ENCODE peak calls at places on chromosomes 5 and 9, in nine cellular contexts. O is A549; Y is activated T-helper 2 cell treated with anti-CD3 and anti-CD28 coated beads, Interferon-gamma antibody, Interleukin-2, Interleukin-4, amounts not matched to agents 10 μg/mL and 5 μg/mL and 100 μg/mL, durations not matched to agents 14 hours and 24 hours and 36 hours; V is IMR-90; W is SK-N-SH; E is stimulated activated CD4-positive, alpha-beta T cell treated with anti-CD3 and anti-CD28 coated beads, Interleukin-4, amount 100 ng/mL, for 48 hours; Z is Kasumi-1; T is NCI-H1092 treated with DMSO at 0.1 percent for 48 hours; P is activated T-cell treated with anti-CD3 and anti-CD28 coated beads, Interleukin-2, amount 50 U/mL, for 72 hours. L is an unnamed sample.
A peak's percentile ranks its signal among the peaks of the same experiment; 100 is the strongest.

GRCh38 chr5:9617739-9618504 is 12.2 kb downstream of the TAS2R1 start:
- DNase-seq in O (no peak), Y (no peak), V (no peak), W (no peak), E (no peak), Z (no peak), T (no peak), P (no peak), L (no peak)

GRCh38 chr9:96460877-96461276 is 10.9 kb downstream of the HABP4 start:
- DNase-seq in O (no peak), Y (no peak), V (peak; percentile 43), W (no peak), E (no peak), Z (no peak), T (no peak), P (no peak), L (no peak)

GRCh38 chr5:352639-353598 is 31.4 kb downstream of the AHRR start:
- DNase-seq in O (no peak), Y (no peak), V (no peak), W (no peak), E (no peak), Z (no peak), T (no peak), P (no peak), L (no peak)

GRCh38 chr5:153895266-153895665 is 143.4 kb downstream of the FAM114A2 start:
- DNase-seq in O (no peak), Y (no peak), V (no peak), W (no peak), E (no peak), Z (no peak), T (no peak), P (no peak), L (no peak)

GRCh38 chr5:72394688-72395087 is 74.5 kb downstream of the PTCD2 start:
- DNase-seq in O (no peak), Y (no peak), V (no peak), W (no peak), E (no peak), Z (peak; percentile 53), T (peak; percentile 0), P (no peak), L (peak; percentile 15)

GRCh38 chr9:104429147-104429546 is 74.9 kb upstream of the OR13F1 start:
- DNase-seq in O (no peak), Y (no peak), V (no peak), W (no peak), E (no peak), Z (no peak), T (no peak), P (no peak), L (no peak)

GRCh38 chr5:120655828-120656435 is 191.8 kb downstream of the PRR16 start:
- DNase-seq in O (peak; percentile 2), Y (no peak), V (peak; percentile 22), W (no peak), E (no peak), Z (peak; percentile 54), T (peak; percentile 3), P (no peak), L (peak; percentile 37)

GRCh38 chr5:114361724-114362196 is at the start of gene KCNN2:
- DNase-seq in O (peak; percentile 45), Y (peak; percentile 12), V (peak; percentile 92), W (peak; percentile 68), E (no peak), Z (no peak), T (peak; percentile 83), P (peak; percentile 32), L (peak; percentile 86)

GRCh38 chr5:148808864-148809642 is 17.4 kb upstream of the ADRB2 start:
- DNase-seq in O (no peak), Y (peak; percentile 21), V (no peak), W (peak; percentile 44), E (peak; percentile 39), Z (peak; percentile 97), T (no peak), P (peak; percentile 37), L (no peak)

GRCh38 chr5:35855221-35855620 is 1.5 kb upstream of the IL7R start:
- DNase-seq in O (no peak), Y (no peak), V (no peak), W (no peak), E (no peak), Z (no peak), T (no peak), P (no peak), L (no peak)

GRCh38 chr9:84846501-84847323 is 177.2 kb downstream of the NTRK2 start:
- DNase-seq in O (no peak), Y (no peak), V (no peak), W (no peak), E (no peak), Z (no peak), T (no peak), P (no peak), L (no peak)

GRCh38 chr5:120413706-120414105 is 50.4 kb upstream of the PRR16 start:
- DNase-seq in O (no peak), Y (no peak), V (no peak), W (no peak), E (no peak), Z (no peak), T (no peak), P (no peak), L (no peak)

GRCh38 chr5:64210866-64211265 is 45.2 kb downstream of the RNF180 start:
- DNase-seq in O (no peak), Y (no peak), V (peak; percentile 72), W (no peak), E (no peak), Z (no peak), T (no peak), P (no peak), L (peak; percentile 17)

GRCh38 chr5:179822444-179822990 is 1.8 kb downstream of the SQSTM1 start:
- DNase-seq in O (no peak), Y (no peak), V (no peak), W (no peak), E (no peak), Z (no peak), T (no peak), P (no peak), L (no peak)

GRCh38 chr9:26863074-26863473 is 29.5 kb downstream of the CAAP1 start:
- DNase-seq in O (peak; percentile 12), Y (no peak), V (peak; percentile 2), W (peak; percentile 6), E (no peak), Z (peak; percentile 10), T (no peak), P (no peak), L (no peak)